ENCODE peak calls at places on chromosomes 12 and 14, in five cellular contexts. One of them, this sample, is unnamed.

GRCh38 chr14:85974602-85975001 is 444.7 kb downstream of the FLRT2 start:
- DNase-seq in stimulated activated naive CD8-positive, alpha-beta T cell treated with anti-CD3 and anti-CD28 coated beads, Interleukin-15, amount 100 ng/mL, for 72 hours: no peak
- DNase-seq in OCI-LY7: no peak
- DNase-seq in T-cell: no peak
- DNase-seq in HT-29: no peak
- DNase-seq in this sample: no peak

GRCh38 chr12:62841841-62842240 is 93.1 kb downstream of the PPM1H start:
- DNase-seq in OCI-LY7: no peak
- DNase-seq in HT-29: no peak
- DNase-seq in stimulated activated naive CD8-positive, alpha-beta T cell treated with anti-CD3 and anti-CD28 coated beads, Interleukin-15, amount 100 ng/mL, for 72 hours: no peak
- DNase-seq in T-cell: no peak
- DNase-seq in this sample: no peak

GRCh38 chr12:32312049-32312670 is 87.2 kb upstream of the FGD4 start:
- DNase-seq in stimulated activated naive CD8-positive, alpha-beta T cell treated with anti-CD3 and anti-CD28 coated beads, Interleukin-15, amount 100 ng/mL, for 72 hours: no peak
- DNase-seq in HT-29: peak
- DNase-seq in T-cell: no peak
- DNase-seq in OCI-LY7: peak
- DNase-seq in this sample: no peak

GRCh38 chr12:27615331-27615891 is 80.8 kb upstream of the REP15 start:
- DNase-seq in HT-29: no peak
- DNase-seq in OCI-LY7: no peak
- DNase-seq in stimulated activated naive CD8-positive, alpha-beta T cell treated with anti-CD3 and anti-CD28 coated beads, Interleukin-15, amount 100 ng/mL, for 72 hours: no peak
- DNase-seq in T-cell: no peak
- DNase-seq in this sample: no peak

GRCh38 chr12:28215021-28215420 is 24.8 kb downstream of the CCDC91 start:
- DNase-seq in stimulated activated naive CD8-positive, alpha-beta T cell treated with anti-CD3 and anti-CD28 coated beads, Interleukin-15, amount 100 ng/mL, for 72 hours: no peak
- DNase-seq in T-cell: no peak
- DNase-seq in HT-29: no peak
- DNase-seq in OCI-LY7: no peak
- DNase-seq in this sample: no peak

GRCh38 chr12:131085816-131086591 is 132.3 kb downstream of the ADGRD1 start:
- DNase-seq in HT-29: no peak
- DNase-seq in stimulated activated naive CD8-positive, alpha-beta T cell treated with anti-CD3 and anti-CD28 coated beads, Interleukin-15, amount 100 ng/mL, for 72 hours: no peak
- DNase-seq in T-cell: no peak
- DNase-seq in OCI-LY7: no peak
- DNase-seq in this sample: no peak

GRCh38 chr12:100375023-100375737 is 18.3 kb downstream of the SLC17A8 start:
- DNase-seq in T-cell: no peak
- DNase-seq in stimulated activated naive CD8-positive, alpha-beta T cell treated with anti-CD3 and anti-CD28 coated beads, Interleukin-15, amount 100 ng/mL, for 72 hours: no peak
- DNase-seq in OCI-LY7: no peak
- DNase-seq in HT-29: no peak
- DNase-seq in this sample: no peak

GRCh38 chr12:27554421-27555186 is 30.6 kb downstream of the PPFIBP1 start:
- DNase-seq in T-cell: no peak
- DNase-seq in OCI-LY7: no peak
- DNase-seq in stimulated activated naive CD8-positive, alpha-beta T cell treated with anti-CD3 and anti-CD28 coated beads, Interleukin-15, amount 100 ng/mL, for 72 hours: no peak
- DNase-seq in HT-29: no peak
- DNase-seq in this sample: no peak

GRCh38 chr12:122023339-122024131 is 1.9 kb downstream of the BCL7A start:
- DNase-seq in stimulated activated naive CD8-positive, alpha-beta T cell treated with anti-CD3 and anti-CD28 coated beads, Interleukin-15, amount 100 ng/mL, for 72 hours: peak
- DNase-seq in HT-29: peak
- DNase-seq in OCI-LY7: peak
- DNase-seq in T-cell: no peak
- DNase-seq in this sample: no peak

GRCh38 chr14:56378474-56378873 is 201.1 kb upstream of the TMEM260 start:
- DNase-seq in HT-29: no peak
- DNase-seq in OCI-LY7: no peak
- DNase-seq in stimulated activated naive CD8-positive, alpha-beta T cell treated with anti-CD3 and anti-CD28 coated beads, Interleukin-15, amount 100 ng/mL, for 72 hours: no peak
- DNase-seq in T-cell: no peak
- DNase-seq in this sample: no peak